ENCODE peak calls at places on chromosomes 7 and 10, in eight cellular contexts. F is aorta; R is vagina; V is body of pancreas; M is cardiac muscle cell; C is adipocyte; N is effector memory CD4-positive, alpha-beta T cell; G is small intestine. B is an unnamed sample.

GRCh38 chr10:93595378-93596288 is 5.4 kb downstream of the RBP4 start:
- DNase-seq in F (no peak), R (no peak), V (no peak), M (no peak), C (no peak), N (no peak), G (no peak), B (no peak)

GRCh38 chr7:102079140-102080002 is 207.3 kb upstream of the SH2B2 start:
- DNase-seq in F (no peak), R (no peak), V (no peak), M (peak; percentile 27), C (no peak), N (no peak), G (no peak), B (no peak)

GRCh38 chr10:3197354-3198003 is 24.9 kb upstream of the PITRM1 start:
- DNase-seq in F (peak; percentile 87), R (no peak), V (peak; percentile 86), M (peak; percentile 89), C (peak; percentile 94), N (peak; percentile 33), G (peak; percentile 70), B (peak; percentile 87)

GRCh38 chr7:98213296-98213873 is 2.1 kb downstream of the BHLHA15 start:
- DNase-seq in F (peak; percentile 25), R (no peak), V (no peak), M (no peak), C (no peak), N (no peak), G (no peak), B (no peak)

GRCh38 chr10:122255509-122256301 is 15.4 kb upstream of the BTBD16 start:
- DNase-seq in F (no peak), R (no peak), V (no peak), M (no peak), C (no peak), N (no peak), G (no peak), B (no peak)

GRCh38 chr7:113026941-113027340 is 59.7 kb downstream of the GPR85 start:
- DNase-seq in F (no peak), R (no peak), V (no peak), M (peak; percentile 7), C (peak; percentile 64), N (no peak), G (no peak), B (no peak)

GRCh38 chr7:18659746-18660145 is 164.2 kb downstream of the HDAC9 start:
- DNase-seq in F (no peak), R (no peak), V (no peak), M (no peak), C (no peak), N (no peak), G (no peak), B (no peak)

GRCh38 chr10:85515316-85515715 is 851.3 kb downstream of the GRID1 start:
- DNase-seq in F (no peak), R (no peak), V (no peak), M (no peak), C (no peak), N (no peak), G (no peak), B (no peak)

GRCh38 chr7:157053118-157053517 is 42.7 kb upstream of the MNX1 start:
- DNase-seq in F (no peak), R (no peak), V (no peak), M (no peak), C (no peak), N (no peak), G (no peak), B (no peak)

GRCh38 chr10:5758927-5759326 is 54.3 kb downstream of the GDI2 start:
- DNase-seq in F (no peak), R (no peak), V (no peak), M (no peak), C (no peak), N (no peak), G (no peak), B (no peak)

GRCh38 chr7:135160098-135160857 is 10.2 kb downstream of the CYREN start:
- DNase-seq in F (no peak), R (no peak), V (no peak), M (no peak), C (peak; percentile 4), N (no peak), G (peak; percentile 59), B (no peak)

GRCh38 chr10:1163204-1163660 is 107.0 kb downstream of the WDR37 start:
- DNase-seq in F (no peak), R (no peak), V (no peak), M (no peak), C (no peak), N (no peak), G (no peak), B (no peak)

GRCh38 chr10:54067361-54067760 is 733.7 kb downstream of the PCDH15 start:
- DNase-seq in F (no peak), R (no peak), V (no peak), M (peak; percentile 11), C (no peak), N (no peak), G (no peak), B (no peak)

GRCh38 chr10:102400061-102400460 is 4.6 kb downstream of the NFKB2 start:
- DNase-seq in F (no peak), R (no peak), V (no peak), M (no peak), C (no peak), N (no peak), G (no peak), B (no peak)

GRCh38 chr10:79142522-79143309 is 74.0 kb downstream of the ZMIZ1 start:
- DNase-seq in F (no peak), R (no peak), V (no peak), M (no peak), C (no peak), N (no peak), G (no peak), B (no peak)

GRCh38 chr10:79143879-79144278 is 75.1 kb downstream of the ZMIZ1 start:
- DNase-seq in F (no peak), R (no peak), V (no peak), M (no peak), C (no peak), N (no peak), G (no peak), B (no peak)

GRCh38 chr10:79145174-79145483 is 76.4 kb downstream of the ZMIZ1 start:
- DNase-seq in F (no peak), R (no peak), V (no peak), M (no peak), C (no peak), N (no peak), G (no peak), B (no peak)

GRCh38 chr10:79145517-79146470 is 77.0 kb downstream of the ZMIZ1 start:
- DNase-seq in F (no peak), R (no peak), V (no peak), M (no peak), C (no peak), N (no peak), G (no peak), B (no peak)

DNA sequence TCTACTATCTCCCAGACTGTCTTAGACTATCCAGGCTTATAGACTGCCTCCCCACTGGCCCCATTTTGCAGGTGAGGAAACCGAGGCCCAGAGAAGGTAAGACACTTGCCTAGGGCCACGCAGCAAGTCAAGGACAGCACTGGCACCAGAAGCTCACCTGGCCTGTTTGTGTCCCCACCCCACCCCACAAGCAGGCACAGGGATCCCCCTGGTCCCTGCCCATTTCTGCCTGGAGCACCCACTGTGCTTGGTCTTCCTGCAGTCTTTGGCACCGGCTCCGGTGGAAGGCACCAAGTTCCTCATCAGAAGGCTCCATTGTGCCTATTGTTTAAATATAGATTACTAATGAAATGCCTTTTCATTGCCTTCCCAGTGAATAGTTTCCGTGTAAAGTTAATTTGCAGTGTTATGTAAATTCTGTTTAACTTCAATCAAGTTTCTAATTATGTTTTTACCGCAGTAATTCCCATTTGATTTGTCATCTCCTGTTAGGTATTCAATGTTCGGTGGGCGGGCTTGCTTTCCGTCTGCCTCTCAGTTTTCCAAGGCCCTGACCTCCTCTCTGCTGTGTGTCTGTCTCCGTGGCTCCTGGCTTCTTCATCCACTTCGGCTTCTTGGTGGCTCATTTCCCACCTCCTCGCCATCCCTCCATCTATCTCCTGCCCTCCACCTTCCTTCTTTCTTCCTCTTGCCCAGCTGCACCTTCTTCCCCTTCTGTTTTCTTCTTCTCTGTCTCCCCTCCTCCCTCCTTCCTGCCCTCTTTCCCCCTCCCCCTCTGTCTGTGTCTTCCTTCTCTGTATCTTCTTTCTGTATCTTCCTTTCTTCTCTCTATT is 75.8 kb downstream of the ZMIZ1 start:
- DNase-seq in F (no peak), R (no peak), V (no peak), M (no peak), C (no peak), N (no peak), G (no peak), B (no peak)
- H3K4me1 ChIP-seq in F (no peaks in the 10 kb centered on the region), R (peaks cover 97% of the 10 kb centered on the region), V (peaks cover 54% of the 10 kb centered on the region), M (peaks cover 88% of the 10 kb centered on the region), C (peaks cover 77% of the 10 kb centered on the region), N (peaks cover 45% of the 10 kb centered on the region), G (peaks cover 6% of the 10 kb centered on the region), B (peaks cover 58% of the 10 kb centered on the region)

DNA sequence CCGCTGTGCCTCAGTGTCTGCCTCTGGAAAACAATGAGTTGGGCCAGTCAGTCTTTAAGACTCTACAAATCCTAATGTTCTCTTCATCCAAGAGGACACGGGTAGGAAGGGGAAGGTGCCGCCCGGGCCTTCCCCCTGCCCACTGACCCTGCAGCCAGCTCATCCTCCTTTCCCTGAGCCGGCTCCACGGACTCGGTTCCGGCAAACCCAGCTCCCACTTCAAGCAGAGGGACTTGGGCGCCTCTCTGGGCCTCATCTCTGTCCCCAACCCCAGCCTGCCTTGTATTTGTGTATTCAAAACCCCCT is 95.6 kb downstream of the C10orf105 start:
- DNase-seq in F (no peak), R (no peak), V (no peak), M (no peak), C (no peak), N (no peak), G (no peak), B (no peak)
- H3K4me3 ChIP-seq in F (no peak overlapping the region), R (no peak overlapping the region), V (no peak overlapping the region), M (no peak overlapping the region), C (no peak overlapping the region), N (no peak overlapping the region), G (no peak overlapping the region), B (no peak overlapping the region)

DNA sequence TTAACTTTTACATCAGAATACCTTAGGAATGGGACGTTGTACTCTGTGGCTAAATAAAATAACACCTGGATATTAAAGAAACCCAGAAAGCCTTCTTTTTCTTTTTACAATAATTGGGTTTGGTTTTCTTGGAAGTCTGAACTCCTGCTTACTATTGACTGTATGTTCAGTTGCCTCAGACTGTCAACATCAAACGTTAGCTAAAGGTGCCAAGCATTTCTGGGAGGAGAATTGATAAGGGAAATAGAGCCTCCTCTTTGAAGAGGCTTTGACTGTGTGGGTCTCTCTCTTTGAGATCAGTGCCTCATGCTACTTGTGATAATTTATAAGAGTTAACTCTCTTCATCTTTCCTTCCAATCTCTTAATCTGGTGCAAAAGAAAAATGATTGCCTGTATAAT is 224.7 kb upstream of the BMPER start:
- DNase-seq in F (no peak), R (no peak), V (no peak), M (no peak), C (no peak), N (no peak), G (no peak), B (no peak)
- H3K4me1 ChIP-seq in F (no peaks in the 10 kb centered on the region), R (no peaks in the 10 kb centered on the region), V (no peaks in the 10 kb centered on the region), M (no peaks in the 10 kb centered on the region), C (no peaks in the 10 kb centered on the region), N (no peaks in the 10 kb centered on the region), G (no peaks in the 10 kb centered on the region), B (no peaks in the 10 kb centered on the region)

DNA sequence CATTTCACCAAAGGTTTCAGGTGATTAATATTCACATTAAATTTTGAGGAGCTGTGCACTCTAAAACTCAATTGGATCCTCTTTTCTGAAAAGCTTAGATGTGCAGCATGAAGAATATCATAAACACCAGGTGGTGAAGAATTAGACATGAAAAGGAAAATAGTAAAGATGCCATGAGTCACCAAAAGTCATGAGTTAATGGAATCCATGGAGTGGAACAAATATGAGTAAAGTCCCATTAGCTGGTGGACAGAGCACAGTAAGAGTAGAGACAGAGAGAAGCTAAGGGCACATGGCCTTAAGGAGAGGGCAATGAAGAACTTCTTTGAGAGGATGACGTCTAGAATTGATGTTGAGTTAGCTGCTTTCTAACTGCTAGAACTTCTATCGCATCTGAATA is 271.6 kb downstream of the CSTF2T start:
- DNase-seq in F (no peak), R (no peak), V (no peak), M (no peak), C (no peak), N (no peak), G (no peak), B (no peak)
- H3K4me3 ChIP-seq in F (no peak overlapping the region), R (no peak overlapping the region), V (no peak overlapping the region), M (no peak overlapping the region), C (no peak overlapping the region), N (no peak overlapping the region), G (no peak overlapping the region), B (no peak overlapping the region)